ENCODE peak calls at places on chromosomes 13 and 19, in eight cellular contexts. Q is memory B cell; O is nephron progenitor cell; S is hypothalamus; A is fibroblast of lung; E is stimulated activated CD4-positive, alpha-beta T cell treated with anti-CD3 and anti-CD28 coated beads, Interleukin-15, amount 100 ng/mL, for 1 hour; R is T-helper 9 cell; G is AG20443. T is an unnamed sample.

GRCh38 chr19:55319786-55320185 is 5.4 kb downstream of the TMEM150B start:
- DNase-seq in Q (no peak), S (peak), E (no peak), A (peak), R (no peak), G (peak), O (peak), T (no peak)

GRCh38 chr19:5157186-5157585 is 183.4 kb downstream of the PTPRS start:
- DNase-seq in Q (no peak), S (no peak), E (no peak), O (no peak), G (no peak), A (no peak), R (no peak), T (no peak)

GRCh38 chr13:49779721-49780120 is 12.8 kb downstream of the KPNA3 start:
- DNase-seq in A (no peak), E (no peak), S (no peak), O (no peak), Q (no peak), R (no peak), G (no peak), T (no peak)

GRCh38 chr13:93318538-93318937 is 91.9 kb downstream of the GPC6 start:
- DNase-seq in E (no peak), S (no peak), A (peak), Q (no peak), R (no peak), O (no peak), G (no peak), T (no peak)

GRCh38 chr13:37869506-37869755 is 141 bp downstream of the TRPC4 start:
- DNase-seq in R (no peak), G (no peak), O (no peak), S (no peak), Q (no peak), A (no peak), E (no peak), T (no peak)

GRCh38 chr19:10290876-10291553 is 1.3 kb downstream of the ICAM5 start:
- DNase-seq in O (peak), Q (peak), R (peak), A (peak), G (peak), S (peak), E (no peak), T (no peak)

GRCh38 chr13:98842858-98843481 is 90.5 kb upstream of the SLC15A1 start:
- DNase-seq in E (no peak), R (peak), A (peak), O (peak), Q (peak), G (peak), S (peak), T (no peak)

GRCh38 chr19:34276614-34277013 is 22.3 kb downstream of the GARRE1 start:
- DNase-seq in Q (no peak), R (no peak), S (peak), E (no peak), G (no peak), O (no peak), A (no peak), T (no peak)

GRCh38 chr13:107291875-107292274 is 723.9 kb upstream of the ARGLU1 start:
- DNase-seq in Q (no peak), R (no peak), E (no peak), S (no peak), O (no peak), G (no peak), A (no peak), T (no peak)